ENCODE peak calls at places on chromosome 12, in four cellular contexts. E is H1, J is HepG2, X is NT2/D1. H is an unnamed sample.

GRCh38 chr12:117380083-117380482 is 18.7 kb upstream of the NOS1 start:
- DNase-seq in E (no peak), J (no peak), X (no peak), H (no peak)

GRCh38 chr12:48969160-48969771 is 2.3 kb downstream of the WNT10B start:
- DNase-seq in E (no peak), J (no peak), X (no peak), H (no peak)

GRCh38 chr12:127588224-127588623 is 678.7 kb upstream of the TMEM132C start:
- DNase-seq in E (no peak), J (no peak), X (peak), H (no peak)

GRCh38 chr12:104480826-104481457 is 24.2 kb downstream of the CHST11 start:
- DNase-seq in E (no peak), J (no peak), X (no peak), H (no peak)

GRCh38 chr12:83010169-83010804 is 323.6 kb downstream of the TMTC2 start:
- DNase-seq in E (no peak), J (no peak), X (no peak), H (no peak)

GRCh38 chr12:45729233-45730115 is at the start of gene ARID2:
- DNase-seq in E (no peak), J (peak), X (no peak), H (peak)

GRCh38 chr12:117114784-117115183 is 15.6 kb upstream of the TESC start:
- DNase-seq in E (no peak), J (no peak), X (no peak), H (no peak)

GRCh38 chr12:107761502-107761904 is 566 bp upstream of the PRDM4 start:
- DNase-seq in E (no peak), J (no peak), X (no peak), H (peak)

GRCh38 chr12:62434504-62435336 is 31.9 kb upstream of the MON2 start:
- DNase-seq in E (no peak), J (no peak), X (no peak), H (no peak)

GRCh38 chr12:57212701-57213067 is 3.9 kb upstream of the NXPH4 start:
- DNase-seq in E (no peak), J (no peak), X (no peak), H (no peak)

GRCh38 chr12:1434296-1434955 is 160.0 kb downstream of the FBXL14 start:
- DNase-seq in E (no peak), J (peak), X (no peak), H (no peak)

DNA sequence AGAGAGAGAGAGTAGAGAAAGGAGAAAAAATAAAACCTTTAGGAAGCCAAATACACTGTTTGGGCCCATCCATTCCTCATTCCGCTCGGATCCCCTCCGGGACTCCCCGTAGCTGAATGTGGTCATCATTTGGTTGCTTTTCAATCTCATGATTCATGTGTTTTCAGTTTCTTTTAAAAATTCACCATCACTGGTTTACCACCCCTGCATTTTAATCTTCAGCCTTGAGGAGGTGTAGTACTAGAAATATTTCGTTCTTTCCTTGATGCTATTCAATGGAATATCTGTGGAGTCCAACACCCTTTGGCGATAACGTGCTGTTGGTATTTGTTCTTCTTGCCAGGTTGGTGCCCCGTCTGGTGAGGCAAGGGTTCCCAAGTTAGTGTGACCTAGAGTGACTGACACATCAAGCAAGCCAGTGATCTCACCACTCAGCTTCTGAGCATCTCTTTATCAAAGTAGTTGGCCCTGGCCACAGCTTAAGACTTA is 60.1 kb downstream of the PLXNC1 start:
- DNase-seq in E (no peak), J (no peak), X (no peak), H (no peak)
- TF ChIP-seq SUZ12 in E (no peak), J (no peak), X (no peak), H (no peak)

DNA sequence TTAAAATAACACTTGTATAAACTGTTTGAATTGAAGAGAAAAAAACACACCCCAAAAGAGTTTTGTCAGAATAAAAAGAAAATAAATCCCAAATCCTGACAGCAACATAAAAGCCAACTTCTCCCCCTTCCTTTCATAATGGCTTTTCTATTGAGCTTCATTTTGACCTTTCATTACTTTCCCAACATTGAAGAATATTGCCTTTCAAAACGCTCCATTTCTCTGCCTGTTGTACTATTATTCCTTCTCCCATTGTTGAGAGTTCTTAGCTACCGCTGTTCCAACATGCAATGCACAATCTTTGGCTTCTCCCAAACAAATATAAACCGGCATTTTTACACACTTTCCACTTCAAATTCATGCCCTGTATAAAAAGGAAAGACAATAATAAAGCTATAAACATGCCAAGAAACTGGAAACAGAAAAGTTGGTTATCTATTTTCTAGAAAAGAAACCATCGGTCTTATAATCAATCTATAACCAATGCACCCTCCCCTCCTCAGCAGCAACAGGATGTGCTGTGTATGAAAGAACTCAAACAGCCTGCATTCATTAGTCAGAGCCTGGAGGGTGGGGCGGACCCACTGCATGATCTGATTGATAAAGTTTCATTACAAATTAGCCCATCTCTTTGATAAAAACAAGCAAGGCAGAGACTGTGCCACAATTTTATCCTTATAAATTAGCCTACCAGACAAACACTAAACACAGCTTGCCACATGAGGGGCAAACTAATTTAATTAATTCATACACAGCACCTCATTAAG is 448.3 kb downstream of the BCAT1 start:
- DNase-seq in E (no peak), J (no peak), X (no peak), H (no peak)
- TF ChIP-seq SUZ12 in E (no peak), J (no peak), X (no peak), H (no peak)

GRCh38 chr12:66902020-66902419 is 223.1 kb upstream of the GRIP1 start:
- DNase-seq in E (no peak), J (no peak), X (no peak), H (no peak)

GRCh38 chr12:66898700-66899469 is 220.0 kb upstream of the GRIP1 start:
- DNase-seq in E (no peak), J (no peak), X (no peak), H (peak)

GRCh38 chr12:66899567-66899966 is 220.7 kb upstream of the GRIP1 start:
- DNase-seq in E (no peak), J (no peak), X (no peak), H (no peak)

GRCh38 chr12:66900616-66901015 is 221.7 kb upstream of the GRIP1 start:
- DNase-seq in E (no peak), J (no peak), X (no peak), H (no peak)

GRCh38 chr12:66901136-66901932 is 222.5 kb upstream of the GRIP1 start:
- DNase-seq in E (no peak), J (no peak), X (no peak), H (no peak)
- TF ChIP-seq SUZ12 in E (no peak), J (no peak), X (no peak), H (no peak)

DNA sequence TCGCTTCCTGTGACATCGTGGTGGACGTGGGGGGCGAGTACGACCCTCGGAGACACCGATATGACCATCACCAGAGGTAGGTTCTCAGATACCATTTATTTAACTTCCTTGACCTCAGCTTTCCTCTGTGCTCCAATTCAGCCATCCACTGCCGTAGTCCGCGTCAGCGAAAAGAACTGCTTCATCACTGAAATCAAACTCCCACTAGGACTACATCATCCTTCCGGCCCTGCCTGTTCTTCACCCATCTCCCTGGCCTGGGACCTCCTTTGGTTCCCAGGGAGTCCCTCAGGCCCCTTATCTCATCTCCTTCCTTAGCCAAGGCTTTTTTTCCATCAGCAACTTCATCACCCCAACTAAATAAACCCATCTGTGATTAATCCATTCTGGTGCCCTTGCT is 692 bp downstream of the MYG1 start:
- DNase-seq in E (no peak), J (no peak), X (no peak), H (no peak)
- TF ChIP-seq SUZ12 in E (no peak), J (no peak), X (no peak), H (no peak)

GRCh38 chr12:76944892-76945291 is 66.1 kb upstream of the CSRP2 start:
- DNase-seq in E (no peak), J (no peak), X (no peak), H (no peak)

GRCh38 chr12:76943004-76943403 is 64.2 kb upstream of the CSRP2 start:
- DNase-seq in E (no peak), J (no peak), X (no peak), H (no peak)

GRCh38 chr12:76946451-76946850 is 67.6 kb upstream of the CSRP2 start:
- DNase-seq in E (no peak), J (no peak), X (no peak), H (no peak)

GRCh38 chr12:76945867-76946266 is 67.0 kb upstream of the CSRP2 start:
- DNase-seq in E (no peak), J (no peak), X (no peak), H (no peak)

GRCh38 chr12:76942276-76942675 is 63.5 kb upstream of the CSRP2 start:
- DNase-seq in E (no peak), J (no peak), X (no peak), H (no peak)
- TF ChIP-seq SUZ12 in E (no peak), J (no peak), X (no peak), H (no peak)

DNA sequence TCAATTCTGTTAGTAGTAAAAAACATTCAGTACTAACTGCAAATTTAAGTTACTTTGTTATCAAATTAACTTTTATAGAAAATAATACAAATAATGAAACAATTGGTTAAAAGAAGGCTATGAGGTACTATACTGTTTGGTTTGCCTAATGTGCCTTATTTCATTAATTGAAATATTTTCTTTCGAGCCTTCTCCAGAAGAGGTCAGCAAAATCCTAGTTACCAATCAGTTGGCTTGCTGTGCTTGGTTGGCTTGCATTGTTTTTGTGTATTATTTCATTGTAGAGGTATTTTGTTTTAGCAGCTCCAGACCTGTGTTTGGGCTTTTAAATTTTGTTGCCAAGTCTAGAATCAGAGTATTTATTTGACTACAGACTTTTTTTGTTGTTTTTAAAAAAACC is 68.5 kb downstream of the AEBP2 start:
- DNase-seq in E (no peak), J (no peak), X (no peak), H (no peak)
- TF ChIP-seq SUZ12 in E (no peak), J (no peak), X (no peak), H (no peak)

GRCh38 chr12:112131686-112132085 is 6.3 kb downstream of the TRAFD1 start:
- DNase-seq in E (no peak), J (no peak), X (no peak), H (no peak)
- TF ChIP-seq SUZ12 in E (no peak), J (no peak), X (no peak), H (no peak)

GRCh38 chr12:15050664-15051063 is 77.8 kb downstream of the PDE6H start:
- DNase-seq in E (no peak), J (no peak), X (no peak), H (no peak)
- TF ChIP-seq SUZ12 in E (no peak), J (no peak), X (no peak), H (no peak)